ENCODE peak calls at places on chromosomes 5 and 9, in six cellular contexts. One of them, this sample, is unnamed.

GRCh38 chr5:141681695-141682641 is at the start of gene ARAP3:
- DNase-seq in T-cell: peak
- DNase-seq in midbrain: peak
- DNase-seq in CD4-positive, alpha-beta T cell: peak
- DNase-seq in NT2/D1: no peak
- DNase-seq in NCI-H1092: no peak
- DNase-seq in this sample: peak

GRCh38 chr5:128537306-128537998 is 593 bp downstream of the FBN2 start:
- DNase-seq in T-cell: no peak
- DNase-seq in midbrain: no peak
- DNase-seq in CD4-positive, alpha-beta T cell: no peak
- DNase-seq in NT2/D1: no peak
- DNase-seq in NCI-H1092: no peak
- DNase-seq in this sample: no peak

GRCh38 chr5:140926211-140926902 is at the start of gene PCDHAC1:
- DNase-seq in T-cell: peak
- DNase-seq in midbrain: peak
- DNase-seq in CD4-positive, alpha-beta T cell: no peak
- DNase-seq in NT2/D1: peak
- DNase-seq in NCI-H1092: peak
- DNase-seq in this sample: no peak

GRCh38 chr5:87944553-87945320 is 323.9 kb downstream of the TMEM161B start:
- DNase-seq in T-cell: no peak
- DNase-seq in midbrain: peak
- DNase-seq in CD4-positive, alpha-beta T cell: no peak
- DNase-seq in NT2/D1: peak
- DNase-seq in NCI-H1092: no peak
- DNase-seq in this sample: no peak

GRCh38 chr9:89920131-89920530 is 315.3 kb downstream of the GADD45G start:
- DNase-seq in T-cell: no peak
- DNase-seq in midbrain: no peak
- DNase-seq in CD4-positive, alpha-beta T cell: no peak
- DNase-seq in NT2/D1: no peak
- DNase-seq in NCI-H1092: no peak
- DNase-seq in this sample: no peak

GRCh38 chr9:83267741-83268140 is 204.8 kb upstream of the RASEF start:
- DNase-seq in T-cell: no peak
- DNase-seq in midbrain: no peak
- DNase-seq in CD4-positive, alpha-beta T cell: no peak
- DNase-seq in NT2/D1: peak
- DNase-seq in NCI-H1092: no peak
- DNase-seq in this sample: no peak

GRCh38 chr9:129865668-129866320 is 30.5 kb downstream of the USP20 start:
- DNase-seq in T-cell: no peak
- DNase-seq in midbrain: no peak
- DNase-seq in CD4-positive, alpha-beta T cell: no peak
- DNase-seq in NT2/D1: no peak
- DNase-seq in NCI-H1092: no peak
- DNase-seq in this sample: no peak

GRCh38 chr9:110105107-110105506 is 102.9 kb downstream of the C9orf152 start:
- DNase-seq in T-cell: no peak
- DNase-seq in midbrain: no peak
- DNase-seq in CD4-positive, alpha-beta T cell: no peak
- DNase-seq in NT2/D1: no peak
- DNase-seq in NCI-H1092: no peak
- DNase-seq in this sample: no peak

GRCh38 chr5:81187885-81188284 is 45.2 kb upstream of the CKMT2 start:
- DNase-seq in T-cell: no peak
- DNase-seq in midbrain: no peak
- DNase-seq in CD4-positive, alpha-beta T cell: no peak
- DNase-seq in NT2/D1: no peak
- DNase-seq in NCI-H1092: no peak
- DNase-seq in this sample: no peak

This sample was measured in effector memory CD8-positive, alpha-beta T cell.